ENCODE peak calls at places on chromosome 14, in seven cellular contexts. B is stimulated activated naive CD4-positive, alpha-beta T cell; L is CD4-positive, alpha-beta memory T cell; Z is AG04450; G is fibroblast of mammary gland; U is cardiac muscle cell; P is left cardiac atrium. H is an unnamed sample.

GRCh38 chr14:74356892-74357575 is 8.8 kb downstream of the VRTN start:
- DNase-seq in B (no peak), L (no peak), Z (no peak), G (no peak), U (no peak), P (no peak), H (no peak)

GRCh38 chr14:106067935-106068334 is 541.6 kb downstream of the TMEM121 start:
- DNase-seq in B (no peak), L (no peak), Z (no peak), G (no peak), U (no peak), P (no peak), H (no peak)

GRCh38 chr14:102046337-102047278 is 40.2 kb downstream of the HSP90AA1 start:
- DNase-seq in B (no peak), L (no peak), Z (no peak), G (peak; percentile 73), U (peak; percentile 94), P (peak; percentile 90), H (no peak)

GRCh38 chr14:42193426-42193766 is 586.7 kb downstream of the LRFN5 start:
- DNase-seq in B (no peak), L (no peak), Z (no peak), G (no peak), U (no peak), P (no peak), H (no peak)

GRCh38 chr14:72801381-72801812 is 92.5 kb downstream of the DPF3 start:
- DNase-seq in B (no peak), L (no peak), Z (peak; percentile 88), G (peak; percentile 95), U (no peak), P (no peak), H (no peak)

GRCh38 chr14:74907744-74908143 is 15.3 kb downstream of the RPS6KL1 start:
- DNase-seq in B (no peak), L (no peak), Z (no peak), G (no peak), U (no peak), P (no peak), H (no peak)

GRCh38 chr14:77458249-77458950 is 507 bp downstream of the AHSA1 start:
- DNase-seq in B (no peak), L (peak; percentile 11), Z (no peak), G (peak; percentile 25), U (peak; percentile 52), P (no peak), H (peak; percentile 20)

GRCh38 chr14:103527408-103528157 is 1.4 kb upstream of the TRMT61A start:
- DNase-seq in B (no peak), L (no peak), Z (no peak), G (peak; percentile 82), U (no peak), P (no peak), H (peak; percentile 18)

GRCh38 chr14:105491366-105492006 is 440 bp downstream of the TEDC1 start:
- DNase-seq in B (peak; percentile 91), L (peak; percentile 81), Z (no peak), G (peak; percentile 68), U (no peak), P (peak; percentile 78), H (peak; percentile 65)

GRCh38 chr14:54475187-54475881 is 13.4 kb downstream of the GMFB start:
- DNase-seq in B (no peak), L (no peak), Z (no peak), G (peak; percentile 31), U (no peak), P (no peak), H (no peak)

GRCh38 chr14:58947816-58948440 is 240.5 kb upstream of the DAAM1 start:
- DNase-seq in B (no peak), L (no peak), Z (no peak), G (peak; percentile 24), U (peak; percentile 40), P (no peak), H (no peak)

GRCh38 chr14:99687284-99688209 is 3.4 kb downstream of the CYP46A1 start:
- DNase-seq in B (peak; percentile 15), L (peak; percentile 42), Z (no peak), G (no peak), U (peak; percentile 18), P (no peak), H (no peak)

GRCh38 chr14:96167224-96168148 is 37.2 kb upstream of the BDKRB2 start:
- DNase-seq in B (no peak), L (no peak), Z (peak; percentile 77), G (peak; percentile 87), U (no peak), P (no peak), H (no peak)

GRCh38 chr14:67311868-67312267 is 47.7 kb downstream of the ATP6V1D start:
- DNase-seq in B (no peak), L (no peak), Z (no peak), G (no peak), U (no peak), P (no peak), H (no peak)

GRCh38 chr14:22178330-22178981 is 410.6 kb downstream of the DAD1 start:
- DNase-seq in B (no peak), L (no peak), Z (no peak), G (peak; percentile 14), U (no peak), P (no peak), H (no peak)

GRCh38 chr14:97276573-97276972 is 479.4 kb downstream of the VRK1 start:
- DNase-seq in B (no peak), L (peak; percentile 7), Z (no peak), G (no peak), U (no peak), P (peak; percentile 20), H (no peak)

GRCh38 chr14:38208825-38209562 is 1.3 kb downstream of the SSTR1 start:
- DNase-seq in B (no peak), L (no peak), Z (no peak), G (peak; percentile 53), U (peak; percentile 60), P (peak; percentile 28), H (no peak)

GRCh38 chr14:103021817-103022668 is 35.3 kb downstream of the CDC42BPB start:
- DNase-seq in B (no peak), L (no peak), Z (no peak), G (peak; percentile 30), U (no peak), P (no peak), H (no peak)

GRCh38 chr14:53273671-53274072 is 120.5 kb upstream of the DDHD1 start:
- DNase-seq in B (no peak), L (no peak), Z (no peak), G (peak; percentile 69), U (no peak), P (no peak), H (no peak)

GRCh38 chr14:70317969-70318634 is 41.4 kb downstream of the COX16 start:
- DNase-seq in B (no peak), L (no peak), Z (peak; percentile 20), G (peak; percentile 60), U (peak; percentile 71), P (no peak), H (peak; percentile 15)

GRCh38 chr14:71686677-71687076 is 245.6 kb upstream of the RGS6 start:
- DNase-seq in B (no peak), L (no peak), Z (no peak), G (peak; percentile 87), U (no peak), P (no peak), H (no peak)

GRCh38 chr14:59455411-59455810 is 9.8 kb downstream of the GPR135 start:
- DNase-seq in B (no peak), L (no peak), Z (no peak), G (peak; percentile 98), U (no peak), P (no peak), H (no peak)

GRCh38 chr14:69605761-69606160 is 5.6 kb upstream of the SUSD6 start:
- DNase-seq in B (no peak), L (no peak), Z (no peak), G (no peak), U (no peak), P (no peak), H (no peak)

GRCh38 chr14:101810897-101811620 is 49.5 kb downstream of the PPP2R5C start:
- DNase-seq in B (no peak), L (no peak), Z (no peak), G (peak; percentile 71), U (no peak), P (no peak), H (no peak)

GRCh38 chr14:70061108-70061507 is 127.6 kb downstream of the SLC8A3 start:
- DNase-seq in B (no peak), L (no peak), Z (no peak), G (no peak), U (no peak), P (no peak), H (no peak)

GRCh38 chr14:68718033-68718725 is 74.7 kb downstream of the ZFP36L1 start:
- DNase-seq in B (no peak), L (no peak), Z (no peak), G (no peak), U (no peak), P (no peak), H (no peak)

GRCh38 chr14:20412422-20412821 is 879 bp downstream of the TEP1 start:
- DNase-seq in B (no peak), L (peak; percentile 34), Z (no peak), G (no peak), U (no peak), P (no peak), H (no peak)

GRCh38 chr14:38297681-38298080 is 41.8 kb upstream of the CLEC14A start:
- DNase-seq in B (no peak), L (no peak), Z (no peak), G (peak; percentile 57), U (no peak), P (peak; percentile 39), H (no peak)

GRCh38 chr14:22793976-22794375 is 21.3 kb downstream of the SLC7A7 start:
- DNase-seq in B (no peak), L (no peak), Z (no peak), G (no peak), U (no peak), P (no peak), H (no peak)

GRCh38 chr14:32077081-32078029 is at the start of gene ARHGAP5:
- DNase-seq in B (peak; percentile 45), L (peak; percentile 72), Z (no peak), G (peak; percentile 30), U (peak; percentile 77), P (no peak), H (no peak)

GRCh38 chr14:104149617-104150141 is 11.3 kb downstream of the KIF26A start:
- DNase-seq in B (no peak), L (no peak), Z (no peak), G (no peak), U (peak; percentile 60), P (peak; percentile 70), H (no peak)

H was measured in NCI-H1436.